ENCODE peak calls at places on chromosomes 5 and 9, in eight cellular contexts. E is endothelial cell, S is A673, O is osteocyte, B is kidney, U is mesothelial cell of epicardium, N is neural crest cell, M is AG10803. X is an unnamed sample.

GRCh38 chr5:59665086-59665831 is 228.3 kb downstream of the PDE4D start:
- DNase-seq in U (no peak), O (no peak), N (no peak), B (no peak), E (no peak), M (no peak), S (no peak), X (no peak)

GRCh38 chr5:95369796-95370195 is 21.4 kb upstream of the FAM81B start:
- DNase-seq in O (no peak), S (no peak), U (no peak), E (no peak), M (no peak), B (no peak), N (no peak), X (no peak)

GRCh38 chr5:149044453-149045117 is 18.3 kb downstream of the SH3TC2 start:
- DNase-seq in N (no peak), M (no peak), O (no peak), U (no peak), B (no peak), E (no peak), S (no peak), X (no peak)

GRCh38 chr5:135582099-135582781 is 3.4 kb upstream of the CXCL14 start:
- DNase-seq in M (no peak), B (no peak), O (no peak), E (no peak), S (no peak), N (no peak), U (no peak), X (no peak)

GRCh38 chr5:150227606-150228273 is 37.9 kb downstream of the SLC6A7 start:
- DNase-seq in E (no peak), O (no peak), N (no peak), U (no peak), M (peak; percentile 74), B (no peak), S (no peak), X (no peak)

GRCh38 chr5:10856646-10857332 is 95.8 kb upstream of the DAP start:
- DNase-seq in N (peak; percentile 87), B (peak; percentile 74), E (peak; percentile 85), S (peak; percentile 47), U (peak; percentile 63), O (no peak), M (peak; percentile 86), X (peak; percentile 88)

GRCh38 chr9:132977626-132978450 is 656 bp upstream of the GFI1B start:
- DNase-seq in E (peak; percentile 75), S (peak; percentile 66), U (no peak), B (no peak), O (no peak), N (peak; percentile 58), M (peak; percentile 35), X (peak; percentile 80)

GRCh38 chr9:117412006-117412715 is 2.7 kb downstream of the ASTN2 start:
- DNase-seq in N (no peak), E (no peak), S (no peak), U (no peak), O (no peak), M (no peak), B (no peak), X (no peak)

GRCh38 chr5:140245354-140245753 is 57.5 kb downstream of the PFDN1 start:
- DNase-seq in O (no peak), S (no peak), B (no peak), E (peak; percentile 42), N (no peak), U (no peak), M (no peak), X (no peak)

GRCh38 chr5:143245929-143246561 is 157.4 kb downstream of the NR3C1 start:
- DNase-seq in N (no peak), S (peak; percentile 24), M (peak; percentile 89), E (no peak), U (no peak), O (no peak), B (no peak), X (no peak)

GRCh38 chr5:95924720-95925119 is 36.9 kb downstream of the ELL2 start:
- DNase-seq in M (peak; percentile 33), N (no peak), O (no peak), U (no peak), B (no peak), E (no peak), S (no peak), X (no peak)

GRCh38 chr5:21452429-21452828 is 1400.7 kb downstream of the CDH12 start:
- DNase-seq in B (no peak), S (peak; percentile 37), U (no peak), M (peak; percentile 6), E (no peak), N (no peak), O (no peak), X (no peak)

GRCh38 chr9:97904725-97905124 is 17.6 kb downstream of the TRMO start:
- DNase-seq in U (no peak), S (no peak), E (no peak), N (no peak), O (peak; percentile 54), B (no peak), M (no peak), X (no peak)

GRCh38 chr5:107889387-107889786 is 218.7 kb upstream of the EFNA5 start:
- DNase-seq in U (no peak), B (no peak), M (no peak), S (no peak), N (no peak), O (no peak), E (no peak), X (peak; percentile 17)

DNA sequence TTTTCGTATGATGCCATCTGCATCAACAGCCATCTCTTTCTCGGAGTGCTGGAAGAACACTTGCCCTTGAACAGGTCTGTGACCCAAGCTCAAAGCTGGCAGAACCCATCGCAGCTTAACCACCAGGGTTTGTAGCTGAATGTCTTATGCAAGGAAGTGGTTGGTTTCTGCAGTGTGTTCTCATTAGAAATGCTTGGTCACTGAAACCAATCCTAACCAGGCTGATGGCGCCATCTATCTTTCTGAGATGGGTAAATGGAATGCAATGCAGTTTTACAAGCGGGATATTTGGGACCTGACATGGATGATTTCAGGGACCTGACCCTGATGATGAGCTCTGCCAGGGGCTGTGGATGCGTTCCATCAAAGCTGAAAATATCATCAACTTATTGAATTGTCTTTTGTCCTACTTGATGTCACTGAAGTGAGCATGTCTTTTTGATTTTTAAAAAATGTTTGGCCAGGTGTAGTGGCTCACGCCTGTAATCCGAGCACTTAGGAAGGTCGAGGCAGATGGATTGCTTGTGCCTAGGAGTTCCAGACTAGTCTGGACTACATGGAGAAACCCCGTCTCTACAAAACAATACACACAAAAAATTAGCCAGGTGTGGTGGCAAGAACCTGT is 28.7 kb downstream of the DMRT3 start:
- DNase-seq in N (peak; percentile 18), S (peak; percentile 70), O (no peak), M (peak; percentile 62), E (peak; percentile 42), B (no peak), U (no peak), X (no peak)
- TF ChIP-seq CTCF in N (peak; percentile 68), S (peak; percentile 69), O (peak; percentile 49), M (peak; percentile 72), E (peak; percentile 46), B (peak; percentile 40), U (peak; percentile 19), X (peak; percentile 53)

GRCh38 chr9:116282598-116282997 is 129.0 kb downstream of the PAPPA start:
- DNase-seq in U (no peak), S (no peak), B (no peak), E (no peak), O (no peak), M (no peak), N (no peak), X (no peak)

GRCh38 chr9:116287721-116288120 is 134.1 kb downstream of the PAPPA start:
- DNase-seq in N (no peak), S (no peak), E (no peak), O (no peak), B (no peak), U (no peak), M (peak; percentile 53), X (no peak)

GRCh38 chr9:116284518-116284917 is 130.9 kb downstream of the PAPPA start:
- DNase-seq in B (no peak), U (no peak), O (no peak), N (no peak), M (no peak), S (no peak), E (no peak), X (no peak)

GRCh38 chr9:116286287-116286686 is 132.7 kb downstream of the PAPPA start:
- DNase-seq in U (no peak), M (no peak), N (no peak), E (no peak), B (no peak), O (no peak), S (peak; percentile 65), X (peak; percentile 14)

GRCh38 chr9:116285320-116285719 is 131.7 kb downstream of the PAPPA start:
- DNase-seq in E (no peak), U (no peak), O (no peak), B (no peak), N (no peak), M (no peak), S (no peak), X (no peak)
- TF ChIP-seq CTCF in E (no peak), U (no peak), O (peak; percentile 13), B (no peak), N (peak; percentile 27), M (no peak), S (peak; percentile 39), X (peak; percentile 17)

DNA sequence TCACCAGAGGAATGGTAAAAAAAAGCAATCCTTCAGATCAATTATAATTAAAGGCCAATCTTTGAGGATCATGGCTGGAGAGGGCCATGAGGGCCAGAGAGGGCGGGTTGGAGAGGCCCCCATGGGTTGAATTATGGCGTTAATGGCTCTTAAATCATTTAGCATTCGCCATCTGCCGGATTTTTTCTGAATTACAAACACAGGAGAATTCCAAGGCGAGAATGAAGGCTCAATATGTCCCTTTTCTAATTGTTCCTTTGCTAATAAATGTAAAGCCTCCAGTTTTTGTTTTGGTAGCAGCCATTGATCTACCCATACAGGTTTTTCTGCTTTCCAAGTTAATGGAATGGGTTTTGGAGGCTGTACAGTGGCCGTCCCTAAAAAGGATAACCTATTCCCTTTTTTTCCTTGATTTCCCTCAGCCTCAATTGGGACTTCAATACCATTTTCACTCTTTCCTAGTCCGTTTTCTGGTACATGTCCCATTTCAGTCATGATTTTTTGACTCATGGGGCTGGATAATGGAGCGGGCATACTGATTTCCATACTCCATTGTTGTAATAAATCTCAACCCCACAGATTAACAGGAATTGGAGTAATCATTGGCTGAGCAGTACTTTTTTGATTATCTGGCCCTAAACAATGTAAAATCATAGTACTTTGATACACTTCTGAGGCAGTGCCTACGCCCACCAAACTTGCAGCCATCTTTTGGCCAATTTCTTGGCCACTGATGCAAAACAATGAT is 6.7 kb upstream of the TMEM141 start:
- DNase-seq in N (no peak), U (no peak), O (no peak), S (peak; percentile 54), M (peak; percentile 33), E (no peak), B (no peak), X (no peak)
- TF ChIP-seq CTCF in N (peak; percentile 66), U (peak; percentile 67), O (peak; percentile 61), S (peak; percentile 56), M (peak; percentile 41), E (peak; percentile 41), B (peak; percentile 21), X (no peak)

DNA sequence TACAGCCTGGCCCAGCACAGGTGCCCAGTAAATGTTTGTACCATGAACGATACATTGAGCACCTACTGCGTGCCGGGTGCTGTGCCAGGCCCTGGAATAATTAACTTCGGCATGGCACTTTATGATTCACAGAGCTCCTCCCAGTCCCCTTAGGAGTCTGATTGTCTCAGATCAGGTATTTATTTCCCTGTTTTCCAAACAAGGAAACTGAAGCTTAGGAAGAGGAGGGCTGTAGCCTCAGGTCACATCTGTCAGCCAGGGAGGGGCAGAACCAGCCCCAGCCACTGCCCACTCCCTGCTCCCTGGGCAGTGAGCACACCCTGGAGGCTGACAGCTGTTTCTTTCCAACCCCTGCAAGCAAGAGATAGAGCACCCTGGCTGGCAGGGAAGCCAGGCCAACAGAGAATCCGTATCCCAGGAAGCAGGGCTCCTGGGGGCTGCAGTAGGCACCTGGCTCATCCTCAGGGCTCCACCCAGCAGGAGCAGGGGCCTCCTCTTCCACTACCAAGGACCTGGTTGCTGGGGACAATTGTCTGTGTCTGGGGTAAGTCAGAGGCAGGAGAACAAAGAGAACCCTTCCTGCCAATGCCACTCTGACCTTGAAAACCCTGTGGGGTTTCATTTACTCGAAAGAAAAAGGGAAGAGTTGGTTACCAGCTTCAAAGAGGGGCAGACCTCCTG is 69.0 kb downstream of the DAB2IP start:
- DNase-seq in E (no peak), O (no peak), S (no peak), B (peak; percentile 82), N (no peak), U (no peak), M (no peak), X (no peak)
- TF ChIP-seq CTCF in E (no peak), O (no peak), S (no peak), B (no peak), N (no peak), U (no peak), M (peak; percentile 1), X (no peak)